ENCODE peak calls at places on chromosome 5, in seven cellular contexts. One of them, this sample, is unnamed.

GRCh38 chr5:170757182-170757601 is 26.3 kb upstream of the GABRP start:
- DNase-seq in neural progenitor cell: no peak
- DNase-seq in GM23338: no peak
- DNase-seq in PC-3: peak
- DNase-seq in OCI-LY7: no peak
- DNase-seq in HCT116: no peak
- DNase-seq in MM.1S: no peak
- DNase-seq in this sample: no peak

GRCh38 chr5:101390317-101390908 is 487.3 kb upstream of the ST8SIA4 start:
- DNase-seq in neural progenitor cell: peak
- DNase-seq in GM23338: peak
- DNase-seq in PC-3: peak
- DNase-seq in OCI-LY7: peak
- DNase-seq in HCT116: peak
- DNase-seq in MM.1S: peak
- DNase-seq in this sample: peak

GRCh38 chr5:33761139-33761538 is 130.7 kb downstream of the ADAMTS12 start:
- DNase-seq in neural progenitor cell: peak
- DNase-seq in GM23338: peak
- DNase-seq in PC-3: no peak
- DNase-seq in OCI-LY7: no peak
- DNase-seq in HCT116: no peak
- DNase-seq in MM.1S: no peak
- DNase-seq in this sample: no peak

GRCh38 chr5:80990527-80990926 is 30.4 kb downstream of the RASGRF2 start:
- DNase-seq in neural progenitor cell: no peak
- DNase-seq in GM23338: peak
- DNase-seq in PC-3: peak
- DNase-seq in OCI-LY7: no peak
- DNase-seq in HCT116: no peak
- DNase-seq in MM.1S: no peak
- DNase-seq in this sample: no peak

GRCh38 chr5:102589661-102590060 is 90.9 kb upstream of the SLCO6A1 start:
- DNase-seq in neural progenitor cell: no peak
- DNase-seq in GM23338: no peak
- DNase-seq in PC-3: peak
- DNase-seq in OCI-LY7: no peak
- DNase-seq in HCT116: no peak
- DNase-seq in MM.1S: no peak
- DNase-seq in this sample: no peak

GRCh38 chr5:178322736-178323540 is 90.3 kb upstream of the PHYKPL start:
- DNase-seq in neural progenitor cell: no peak
- DNase-seq in GM23338: no peak
- DNase-seq in PC-3: no peak
- DNase-seq in OCI-LY7: no peak
- DNase-seq in HCT116: no peak
- DNase-seq in MM.1S: no peak
- DNase-seq in this sample: no peak

GRCh38 chr5:146218163-146218562 is 14.8 kb downstream of the RBM27 start:
- DNase-seq in neural progenitor cell: no peak
- DNase-seq in GM23338: no peak
- DNase-seq in PC-3: no peak
- DNase-seq in OCI-LY7: no peak
- DNase-seq in HCT116: no peak
- DNase-seq in MM.1S: no peak
- DNase-seq in this sample: no peak

GRCh38 chr5:104372796-104373195 is 810.2 kb upstream of the NUDT12 start:
- DNase-seq in neural progenitor cell: no peak
- DNase-seq in GM23338: no peak
- DNase-seq in PC-3: peak
- DNase-seq in OCI-LY7: no peak
- DNase-seq in HCT116: no peak
- DNase-seq in MM.1S: no peak
- DNase-seq in this sample: no peak

GRCh38 chr5:133996683-133997252 is 8.0 kb downstream of the VDAC1 start:
- DNase-seq in neural progenitor cell: peak
- DNase-seq in GM23338: peak
- DNase-seq in PC-3: peak
- DNase-seq in OCI-LY7: peak
- DNase-seq in HCT116: no peak
- DNase-seq in MM.1S: no peak
- DNase-seq in this sample: peak

GRCh38 chr5:173582198-173583092 is 34.0 kb downstream of the BOD1 start:
- DNase-seq in neural progenitor cell: no peak
- DNase-seq in GM23338: no peak
- DNase-seq in PC-3: no peak
- DNase-seq in OCI-LY7: no peak
- DNase-seq in HCT116: no peak
- DNase-seq in MM.1S: no peak
- DNase-seq in this sample: no peak

GRCh38 chr5:172901788-172902496 is 57.3 kb upstream of the RPL26L1 start:
- DNase-seq in neural progenitor cell: no peak
- DNase-seq in GM23338: peak
- DNase-seq in PC-3: peak
- DNase-seq in OCI-LY7: no peak
- DNase-seq in HCT116: no peak
- DNase-seq in MM.1S: no peak
- DNase-seq in this sample: no peak

GRCh38 chr5:73678322-73678740 is 52.3 kb downstream of the ARHGEF28 start:
- DNase-seq in neural progenitor cell: no peak
- DNase-seq in GM23338: no peak
- DNase-seq in PC-3: peak
- DNase-seq in OCI-LY7: no peak
- DNase-seq in HCT116: no peak
- DNase-seq in MM.1S: no peak
- DNase-seq in this sample: no peak

GRCh38 chr5:6379246-6379645 is 899 bp upstream of the MED10 start:
- DNase-seq in neural progenitor cell: no peak
- DNase-seq in GM23338: no peak
- DNase-seq in PC-3: no peak
- DNase-seq in OCI-LY7: no peak
- DNase-seq in HCT116: no peak
- DNase-seq in MM.1S: no peak
- DNase-seq in this sample: no peak
- TF ChIP-seq EZH2phosphoT487 in neural progenitor cell: no peak
- TF ChIP-seq EZH2phosphoT487 in GM23338: no peak
- TF ChIP-seq EZH2phosphoT487 in PC-3: no peak
- TF ChIP-seq EZH2phosphoT487 in OCI-LY7: no peak
- TF ChIP-seq EZH2phosphoT487 in HCT116: no peak
- TF ChIP-seq EZH2phosphoT487 in MM.1S: no peak
- TF ChIP-seq EZH2phosphoT487 in this sample: no peak

DNA sequence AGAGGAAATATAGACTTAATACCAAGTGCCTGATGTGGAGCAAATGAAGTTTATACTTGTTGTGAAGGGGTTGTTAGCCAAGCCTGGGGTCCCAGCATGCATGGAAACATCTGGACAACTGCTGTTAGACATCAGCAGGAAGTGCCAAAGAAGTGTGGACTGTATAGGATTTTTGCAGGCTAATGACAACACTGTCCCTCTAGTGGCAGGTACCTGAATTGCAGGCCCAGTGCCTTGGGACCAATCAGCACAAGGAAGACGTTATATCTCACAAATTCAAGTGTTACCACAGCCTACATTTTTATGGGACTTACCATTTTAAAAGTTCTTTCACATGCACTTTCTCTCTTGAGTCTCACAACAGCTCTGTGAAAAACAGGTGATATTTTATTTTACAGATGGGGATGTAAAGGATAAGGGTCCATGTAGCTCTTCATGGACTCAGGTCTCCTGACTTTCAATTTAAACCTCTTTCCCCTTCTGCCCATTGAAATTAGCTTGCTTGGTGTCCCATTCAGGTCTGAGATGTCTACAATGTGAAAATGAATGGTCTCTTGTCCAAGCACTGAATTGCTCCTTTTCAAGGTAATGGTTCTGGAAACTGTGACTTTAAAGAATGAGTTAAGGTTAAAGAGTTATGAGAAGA is 89.0 kb upstream of the MAP1B start:
- DNase-seq in neural progenitor cell: peak
- DNase-seq in GM23338: peak
- DNase-seq in PC-3: peak
- DNase-seq in OCI-LY7: peak
- DNase-seq in HCT116: peak
- DNase-seq in MM.1S: peak
- DNase-seq in this sample: peak
- TF ChIP-seq CTCF in neural progenitor cell: peak
- TF ChIP-seq CTCF in GM23338: peak
- TF ChIP-seq CTCF in PC-3: peak
- TF ChIP-seq CTCF in OCI-LY7: peak
- TF ChIP-seq CTCF in HCT116: peak
- TF ChIP-seq CTCF in MM.1S: peak
- TF ChIP-seq CTCF in this sample: peak

DNA sequence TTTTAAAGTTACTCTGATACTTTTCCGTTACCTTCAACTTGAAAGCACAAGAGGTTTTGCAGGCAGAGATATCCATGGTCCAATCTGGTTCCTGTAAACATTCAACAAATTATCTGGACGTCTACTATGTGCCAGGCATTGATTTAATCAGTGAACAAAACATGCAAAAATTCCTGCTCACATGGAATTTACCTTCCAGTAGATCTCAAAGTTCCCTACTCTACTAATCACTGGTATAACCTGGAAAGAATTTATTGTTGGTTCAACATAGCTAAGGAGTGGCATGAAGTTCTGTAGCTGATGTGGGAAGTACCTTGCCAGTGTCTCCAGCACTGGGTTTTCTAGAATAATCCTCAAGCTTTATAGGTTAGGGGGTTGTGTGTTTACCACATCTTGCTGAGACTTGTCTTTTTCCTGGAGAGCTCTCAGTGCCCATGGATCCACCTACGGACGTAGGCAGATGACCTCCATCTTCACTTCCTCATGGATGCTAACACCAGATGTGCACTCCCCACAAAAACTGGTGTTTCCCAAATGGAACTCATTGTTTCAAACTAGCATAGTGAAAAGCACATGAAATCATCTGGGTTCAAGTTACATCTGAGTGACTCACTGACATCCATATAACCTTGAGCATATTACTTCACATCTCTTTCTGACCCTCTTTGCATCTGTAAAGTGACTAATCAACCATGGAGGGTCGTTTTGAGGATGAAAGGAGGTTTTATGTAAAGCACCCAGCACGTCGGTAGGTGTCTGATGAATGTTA is 10.0 kb downstream of the OCLN start:
- DNase-seq in neural progenitor cell: no peak
- DNase-seq in GM23338: no peak
- DNase-seq in PC-3: peak
- DNase-seq in OCI-LY7: no peak
- DNase-seq in HCT116: no peak
- DNase-seq in MM.1S: no peak
- DNase-seq in this sample: no peak
- TF ChIP-seq EZH2phosphoT487 in neural progenitor cell: no peak
- TF ChIP-seq EZH2phosphoT487 in GM23338: no peak
- TF ChIP-seq EZH2phosphoT487 in PC-3: no peak
- TF ChIP-seq EZH2phosphoT487 in OCI-LY7: no peak
- TF ChIP-seq EZH2phosphoT487 in HCT116: no peak
- TF ChIP-seq EZH2phosphoT487 in MM.1S: no peak
- TF ChIP-seq EZH2phosphoT487 in this sample: no peak

GRCh38 chr5:150255659-150256415 is 33.7 kb downstream of the CAMK2A start:
- DNase-seq in neural progenitor cell: peak
- DNase-seq in GM23338: no peak
- DNase-seq in PC-3: no peak
- DNase-seq in OCI-LY7: no peak
- DNase-seq in HCT116: no peak
- DNase-seq in MM.1S: no peak
- DNase-seq in this sample: peak
- TF ChIP-seq CTCF in neural progenitor cell: no peak
- TF ChIP-seq CTCF in GM23338: no peak
- TF ChIP-seq CTCF in PC-3: no peak
- TF ChIP-seq CTCF in OCI-LY7: no peak
- TF ChIP-seq CTCF in HCT116: no peak
- TF ChIP-seq CTCF in MM.1S: no peak
- TF ChIP-seq CTCF in this sample: no peak

GRCh38 chr5:126354012-126354856 is 69.0 kb upstream of the GRAMD2B start:
- DNase-seq in neural progenitor cell: peak
- DNase-seq in GM23338: peak
- DNase-seq in PC-3: peak
- DNase-seq in OCI-LY7: peak
- DNase-seq in HCT116: peak
- DNase-seq in MM.1S: peak
- DNase-seq in this sample: peak
- TF ChIP-seq EZH2phosphoT487 in neural progenitor cell: no peak
- TF ChIP-seq EZH2phosphoT487 in GM23338: no peak
- TF ChIP-seq EZH2phosphoT487 in PC-3: no peak
- TF ChIP-seq EZH2phosphoT487 in OCI-LY7: no peak
- TF ChIP-seq EZH2phosphoT487 in HCT116: no peak
- TF ChIP-seq EZH2phosphoT487 in MM.1S: no peak
- TF ChIP-seq EZH2phosphoT487 in this sample: no peak

GRCh38 chr5:37005252-37005651 is 128.7 kb downstream of the NIPBL start:
- DNase-seq in neural progenitor cell: no peak
- DNase-seq in GM23338: no peak
- DNase-seq in PC-3: peak
- DNase-seq in OCI-LY7: no peak
- DNase-seq in HCT116: no peak
- DNase-seq in MM.1S: peak
- DNase-seq in this sample: no peak

GRCh38 chr5:37002176-37002751 is 125.7 kb downstream of the NIPBL start:
- DNase-seq in neural progenitor cell: no peak
- DNase-seq in GM23338: peak
- DNase-seq in PC-3: no peak
- DNase-seq in OCI-LY7: no peak
- DNase-seq in HCT116: no peak
- DNase-seq in MM.1S: no peak
- DNase-seq in this sample: no peak

GRCh38 chr5:37005946-37006540 is 129.5 kb downstream of the NIPBL start:
- DNase-seq in neural progenitor cell: no peak
- DNase-seq in GM23338: peak
- DNase-seq in PC-3: peak
- DNase-seq in OCI-LY7: peak
- DNase-seq in HCT116: peak
- DNase-seq in MM.1S: peak
- DNase-seq in this sample: peak
- TF ChIP-seq CTCF in neural progenitor cell: peak
- TF ChIP-seq CTCF in GM23338: peak
- TF ChIP-seq CTCF in PC-3: peak
- TF ChIP-seq CTCF in OCI-LY7: peak
- TF ChIP-seq CTCF in HCT116: peak
- TF ChIP-seq CTCF in MM.1S: peak
- TF ChIP-seq CTCF in this sample: peak

GRCh38 chr5:168852329-168852728 is 273.2 kb upstream of the PANK3 start:
- DNase-seq in neural progenitor cell: no peak
- DNase-seq in GM23338: no peak
- DNase-seq in PC-3: no peak
- DNase-seq in OCI-LY7: no peak
- DNase-seq in HCT116: no peak
- DNase-seq in MM.1S: no peak
- DNase-seq in this sample: no peak
- TF ChIP-seq EZH2phosphoT487 in neural progenitor cell: no peak
- TF ChIP-seq EZH2phosphoT487 in GM23338: no peak
- TF ChIP-seq EZH2phosphoT487 in PC-3: no peak
- TF ChIP-seq EZH2phosphoT487 in OCI-LY7: no peak
- TF ChIP-seq EZH2phosphoT487 in HCT116: no peak
- TF ChIP-seq EZH2phosphoT487 in MM.1S: no peak
- TF ChIP-seq EZH2phosphoT487 in this sample: no peak